ENCODE peak calls at places on chromosomes 4 and X, in six cellular contexts. One of them, this sample, is unnamed. For H3K4me1 and H3K9me3, the result is how much of the 10 kb centered on the place peaks cover.

GRCh38 chr4:56086561-56086960 is 137.8 kb downstream of the CEP135 start:
- DNase-seq in right lobe of liver: no peak
- DNase-seq in HCT116: no peak
- DNase-seq in tibial nerve: no peak
- DNase-seq in adrenal gland: no peak
- DNase-seq in A549: no peak
- DNase-seq in this sample: no peak

GRCh38 chrX:131675596-131676194 is 131.8 kb downstream of the OR13H1 start:
- DNase-seq in right lobe of liver: no peak
- DNase-seq in A549: peak
- DNase-seq in HCT116: peak
- DNase-seq in adrenal gland: no peak
- DNase-seq in tibial nerve: no peak
- DNase-seq in this sample: peak

GRCh38 chr4:38322709-38323108 is 341.3 kb upstream of the KLF3 start:
- DNase-seq in tibial nerve: no peak
- DNase-seq in adrenal gland: peak
- DNase-seq in right lobe of liver: peak
- DNase-seq in A549: no peak
- DNase-seq in HCT116: no peak
- DNase-seq in this sample: no peak

GRCh38 chr4:138875886-138876608 is 139.5 kb upstream of the NOCT start:
- DNase-seq in HCT116: peak
- DNase-seq in A549: no peak
- DNase-seq in tibial nerve: no peak
- DNase-seq in right lobe of liver: no peak
- DNase-seq in adrenal gland: no peak
- DNase-seq in this sample: peak

GRCh38 chrX:10597871-10598270 is 22.5 kb downstream of the MID1 start:
- DNase-seq in tibial nerve: no peak
- DNase-seq in A549: no peak
- DNase-seq in right lobe of liver: no peak
- DNase-seq in adrenal gland: no peak
- DNase-seq in HCT116: no peak
- DNase-seq in this sample: no peak

GRCh38 chr4:37528161-37528560 is 158.0 kb downstream of the RELL1 start:
- DNase-seq in right lobe of liver: peak
- DNase-seq in A549: no peak
- DNase-seq in HCT116: no peak
- DNase-seq in adrenal gland: no peak
- DNase-seq in tibial nerve: no peak
- DNase-seq in this sample: no peak

GRCh38 chrX:123085311-123085940 is 98.7 kb upstream of the GRIA3 start:
- DNase-seq in adrenal gland: no peak
- DNase-seq in A549: no peak
- DNase-seq in HCT116: no peak
- DNase-seq in right lobe of liver: no peak
- DNase-seq in tibial nerve: no peak
- DNase-seq in this sample: peak

GRCh38 chr4:1463927-1464540 is 57.8 kb upstream of the NKX1-1 start:
- DNase-seq in adrenal gland: no peak
- DNase-seq in right lobe of liver: peak
- DNase-seq in HCT116: no peak
- DNase-seq in A549: no peak
- DNase-seq in tibial nerve: no peak
- DNase-seq in this sample: no peak

GRCh38 chr4:168751263-168752225 is 254.7 kb downstream of the PALLD start:
- DNase-seq in right lobe of liver: no peak
- DNase-seq in adrenal gland: no peak
- DNase-seq in A549: no peak
- DNase-seq in HCT116: no peak
- DNase-seq in tibial nerve: no peak
- DNase-seq in this sample: no peak

GRCh38 chr4:27763830-27764525 is 903.3 kb downstream of the STIM2 start:
- DNase-seq in A549: no peak
- DNase-seq in tibial nerve: no peak
- DNase-seq in HCT116: no peak
- DNase-seq in right lobe of liver: no peak
- DNase-seq in adrenal gland: no peak
- DNase-seq in this sample: no peak

GRCh38 chr4:148224476-148224875 is 217.7 kb downstream of the NR3C2 start:
- DNase-seq in A549: no peak
- DNase-seq in adrenal gland: no peak
- DNase-seq in HCT116: no peak
- DNase-seq in right lobe of liver: no peak
- DNase-seq in tibial nerve: no peak
- DNase-seq in this sample: no peak

GRCh38 chr4:182795446-182796238 is 121.5 kb downstream of the DCTD start:
- DNase-seq in A549: no peak
- DNase-seq in tibial nerve: no peak
- DNase-seq in adrenal gland: no peak
- DNase-seq in HCT116: no peak
- DNase-seq in right lobe of liver: no peak
- DNase-seq in this sample: no peak

GRCh38 chrX:46959101-46959500 is 46.9 kb downstream of the JADE3 start:
- DNase-seq in A549: no peak
- DNase-seq in adrenal gland: no peak
- DNase-seq in right lobe of liver: no peak
- DNase-seq in tibial nerve: no peak
- DNase-seq in HCT116: no peak
- DNase-seq in this sample: no peak

GRCh38 chr4:144861471-144861870 is 215.5 kb downstream of the HHIP start:
- DNase-seq in adrenal gland: no peak
- DNase-seq in HCT116: no peak
- DNase-seq in A549: no peak
- DNase-seq in right lobe of liver: no peak
- DNase-seq in tibial nerve: no peak
- DNase-seq in this sample: no peak

GRCh38 chrX:153768311-153769157 is 4.5 kb downstream of the PLXNB3 start:
- DNase-seq in HCT116: no peak
- DNase-seq in tibial nerve: no peak
- DNase-seq in A549: no peak
- DNase-seq in adrenal gland: peak
- DNase-seq in right lobe of liver: peak
- DNase-seq in this sample: no peak

GRCh38 chrX:24956828-24957227 is 58.9 kb downstream of the ARX start:
- DNase-seq in tibial nerve: no peak
- DNase-seq in right lobe of liver: no peak
- DNase-seq in HCT116: no peak
- DNase-seq in A549: no peak
- DNase-seq in adrenal gland: no peak
- DNase-seq in this sample: no peak

GRCh38 chr4:89658701-89659024 is 178.3 kb downstream of the SNCA start:
- DNase-seq in HCT116: no peak
- DNase-seq in tibial nerve: no peak
- DNase-seq in A549: no peak
- DNase-seq in right lobe of liver: no peak
- DNase-seq in adrenal gland: no peak
- DNase-seq in this sample: no peak

DNA sequence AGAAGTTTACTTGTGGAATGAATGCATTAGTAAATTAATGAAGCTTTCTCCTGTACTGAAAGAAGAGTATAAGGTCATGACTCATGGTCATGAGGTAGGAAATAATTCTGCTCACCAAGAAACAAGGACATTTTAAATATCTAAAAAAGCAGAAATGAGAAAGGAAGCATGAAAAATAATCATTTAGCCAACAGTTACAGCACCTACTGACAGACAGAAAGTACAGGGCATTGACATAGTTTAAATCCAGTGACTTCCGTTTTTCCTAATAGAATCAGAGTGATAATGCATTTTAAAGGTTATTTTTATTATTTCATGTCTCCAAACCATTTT is 30.5 kb upstream of the ACSL1 start:
- DNase-seq in A549: no peak
- DNase-seq in right lobe of liver: no peak
- DNase-seq in adrenal gland: no peak
- DNase-seq in tibial nerve: no peak
- DNase-seq in HCT116: no peak
- DNase-seq in this sample: no peak
- H3K4me1 ChIP-seq in A549: under half
- H3K4me1 ChIP-seq in right lobe of liver: under half
- H3K4me1 ChIP-seq in adrenal gland: under half
- H3K4me1 ChIP-seq in tibial nerve: under half
- H3K4me1 ChIP-seq in HCT116: under half
- H3K4me1 ChIP-seq in this sample: under half

GRCh38 chr4:20030108-20030507 is 221.6 kb upstream of the SLIT2 start:
- DNase-seq in tibial nerve: no peak
- DNase-seq in right lobe of liver: no peak
- DNase-seq in A549: no peak
- DNase-seq in adrenal gland: no peak
- DNase-seq in HCT116: no peak
- DNase-seq in this sample: no peak
- H3K9me3 ChIP-seq in tibial nerve: under half
- H3K9me3 ChIP-seq in right lobe of liver: under half
- H3K9me3 ChIP-seq in A549: under half
- H3K9me3 ChIP-seq in adrenal gland: under half
- H3K9me3 ChIP-seq in HCT116: under half
- H3K9me3 ChIP-seq in this sample: under half

GRCh38 chr4:188534917-188535316 is 395.7 kb downstream of the TRIML1 start:
- DNase-seq in A549: no peak
- DNase-seq in tibial nerve: no peak
- DNase-seq in adrenal gland: no peak
- DNase-seq in right lobe of liver: no peak
- DNase-seq in HCT116: no peak
- DNase-seq in this sample: no peak
- H3K27ac ChIP-seq in A549: no peak
- H3K27ac ChIP-seq in tibial nerve: no peak
- H3K27ac ChIP-seq in adrenal gland: no peak
- H3K27ac ChIP-seq in right lobe of liver: no peak
- H3K27ac ChIP-seq in HCT116: no peak
- H3K27ac ChIP-seq in this sample: no peak

DNA sequence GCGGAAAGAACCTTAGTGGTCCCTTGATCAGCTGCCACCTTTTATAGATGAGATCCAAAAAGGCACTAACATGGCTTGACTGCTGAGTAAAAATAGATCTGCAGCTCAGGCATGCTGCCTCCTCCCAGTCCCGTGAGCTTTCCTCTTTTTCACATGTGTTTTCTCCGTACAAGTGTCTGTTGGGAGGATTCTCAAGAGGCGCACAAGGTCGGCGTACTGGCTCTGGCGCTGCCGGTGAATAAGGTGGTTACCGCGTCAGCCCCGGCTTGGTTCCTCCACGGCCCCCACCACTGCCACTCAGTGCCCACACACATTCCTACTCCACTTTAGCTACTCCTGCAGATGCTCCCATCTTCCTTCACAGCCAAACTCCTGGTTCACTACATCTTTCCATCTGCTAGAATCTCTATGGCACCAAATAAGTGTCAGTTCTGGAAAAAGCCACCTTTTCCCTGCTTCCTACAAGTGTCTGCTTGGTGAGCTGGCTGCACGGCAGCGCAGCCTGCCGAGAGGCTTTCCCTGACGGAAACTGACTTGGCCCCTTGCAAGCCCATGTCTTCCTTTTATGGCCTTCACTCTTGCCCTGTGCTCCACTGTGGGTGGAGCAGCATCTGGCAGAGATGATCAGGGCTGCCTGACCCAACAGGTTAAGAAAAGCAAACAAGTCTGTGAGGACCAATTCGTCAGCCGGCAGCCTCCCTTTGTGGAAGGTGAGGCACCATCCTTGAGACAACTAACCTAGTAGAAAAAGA is 99.8 kb downstream of the KLHL8 start:
- DNase-seq in tibial nerve: peak
- DNase-seq in HCT116: no peak
- DNase-seq in A549: no peak
- DNase-seq in adrenal gland: peak
- DNase-seq in right lobe of liver: peak
- DNase-seq in this sample: peak
- H3K4me1 ChIP-seq in tibial nerve: half or more
- H3K4me1 ChIP-seq in HCT116: under half
- H3K4me1 ChIP-seq in A549: under half
- H3K4me1 ChIP-seq in adrenal gland: under half
- H3K4me1 ChIP-seq in right lobe of liver: under half
- H3K4me1 ChIP-seq in this sample: under half

GRCh38 chrX:48059296-48059639 is 12.2 kb downstream of the ZNF630 start:
- DNase-seq in right lobe of liver: no peak
- DNase-seq in adrenal gland: no peak
- DNase-seq in tibial nerve: no peak
- DNase-seq in HCT116: no peak
- DNase-seq in A549: no peak
- DNase-seq in this sample: no peak
- H3K9me3 ChIP-seq in right lobe of liver: under half
- H3K9me3 ChIP-seq in adrenal gland: under half
- H3K9me3 ChIP-seq in tibial nerve: under half
- H3K9me3 ChIP-seq in HCT116: under half
- H3K9me3 ChIP-seq in A549: under half
- H3K9me3 ChIP-seq in this sample: under half

DNA sequence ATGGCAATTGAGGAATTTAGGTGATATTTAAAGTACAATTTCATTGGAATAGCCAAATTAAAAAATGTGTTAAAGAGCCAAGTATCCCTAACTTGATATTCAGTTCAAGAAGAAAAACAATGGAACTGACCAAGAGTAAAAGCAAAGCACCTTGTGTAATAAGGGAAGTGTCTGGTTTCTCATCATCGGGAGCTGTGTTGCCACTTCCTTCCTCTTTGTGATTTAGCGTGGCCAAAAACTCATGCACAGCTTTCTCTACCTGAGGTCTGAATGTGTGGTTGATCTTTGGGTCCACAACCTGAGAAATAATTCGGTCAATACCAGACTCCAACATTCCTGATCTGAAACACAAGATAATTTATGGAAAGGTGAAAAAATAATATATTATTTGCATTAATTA is 12.4 kb downstream of the BOD1L1 start:
- DNase-seq in tibial nerve: no peak
- DNase-seq in HCT116: no peak
- DNase-seq in A549: no peak
- DNase-seq in right lobe of liver: no peak
- DNase-seq in adrenal gland: no peak
- DNase-seq in this sample: no peak
- H3K27ac ChIP-seq in tibial nerve: no peak
- H3K27ac ChIP-seq in HCT116: no peak
- H3K27ac ChIP-seq in A549: no peak
- H3K27ac ChIP-seq in right lobe of liver: no peak
- H3K27ac ChIP-seq in adrenal gland: no peak
- H3K27ac ChIP-seq in this sample: no peak